ENCODE peak calls at places on chromosome 2, in ten cellular contexts. N, B, K, H, D, C, Y, V, A and J are unnamed samples.
A peak's percentile ranks its signal among the peaks of the same experiment; 100 is the strongest.

GRCh38 chr2:3751281-3751680 is 47.9 kb downstream of the DCDC2C start:
- DNase-seq in D (no peak), B (no peak), C (no peak), K (no peak), V (no peak), Y (no peak), A (no peak), H (no peak), N (no peak), J (no peak)

GRCh38 chr2:241638063-241638660 is 669 bp downstream of the ATG4B start:
- DNase-seq in B (no peak), N (no peak), K (no peak), Y (peak; percentile 56), A (no peak), H (no peak), D (no peak), V (no peak), C (no peak), J (no peak)

GRCh38 chr2:230000118-230000841 is 68.4 kb downstream of the SLC16A14 start:
- DNase-seq in A (no peak), N (no peak), K (no peak), B (no peak), C (no peak), D (no peak), V (no peak), Y (no peak), H (no peak), J (no peak)

GRCh38 chr2:182767578-182767977 is 51.5 kb downstream of the DNAJC10 start:
- DNase-seq in D (no peak), H (peak; percentile 30), Y (peak; percentile 37), B (no peak), V (no peak), N (no peak), A (no peak), C (no peak), K (no peak), J (no peak)

GRCh38 chr2:68252407-68253210 is at the start of gene PPP3R1:
- DNase-seq in K (peak; percentile 96), H (peak; percentile 96), A (peak; percentile 85), D (peak; percentile 96), N (peak; percentile 96), V (peak; percentile 96), C (peak; percentile 93), Y (peak; percentile 99), B (peak; percentile 60), J (peak; percentile 87)

GRCh38 chr2:95271381-95271971 is 2.8 kb upstream of the PROM2 start:
- DNase-seq in K (no peak), D (no peak), N (peak; percentile 16), H (no peak), A (no peak), V (no peak), Y (no peak), B (no peak), C (peak; percentile 32), J (no peak)

GRCh38 chr2:8457092-8457481 is 224.8 kb upstream of the ID2 start:
- DNase-seq in K (no peak), B (no peak), Y (no peak), V (no peak), A (no peak), H (no peak), C (peak; percentile 26), D (peak; percentile 83), N (peak; percentile 39), J (no peak)

GRCh38 chr2:212538156-212539144 is at the start of gene ERBB4:
- DNase-seq in V (no peak), A (no peak), H (peak; percentile 54), N (peak; percentile 32), D (no peak), K (peak; percentile 17), B (no peak), Y (peak; percentile 15), C (no peak), J (no peak)

DNA sequence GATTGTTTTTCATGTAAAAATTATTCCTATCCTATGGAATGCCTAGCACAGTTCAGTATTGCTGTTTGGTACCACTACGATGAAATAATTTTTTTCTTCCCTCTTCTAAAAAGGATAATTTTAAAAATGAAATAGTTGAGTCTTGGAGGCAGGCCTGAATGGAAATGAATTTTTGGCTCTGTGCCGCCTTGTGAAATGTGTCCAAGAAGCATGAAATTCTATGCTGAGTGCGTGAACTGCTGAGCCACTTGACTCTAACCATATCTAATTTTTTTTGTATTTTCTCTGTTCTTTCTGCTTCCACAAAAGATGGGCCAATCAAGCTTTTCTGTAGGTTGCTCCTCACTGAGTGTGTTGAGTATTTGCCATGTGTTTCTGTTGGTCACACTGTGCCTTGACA is 95.0 kb downstream of the PRPF40A start:
- DNase-seq in H (no peak), C (no peak), V (no peak), D (no peak), Y (no peak), A (no peak), K (no peak), B (no peak), N (no peak), J (no peak)
- H3K36me3 ChIP-seq in H (peaks cover 12% of the 10 kb centered on the region), C (peaks cover 6% of the 10 kb centered on the region), V (no peaks in the 10 kb centered on the region), D (no peaks in the 10 kb centered on the region), Y (peaks cover 12% of the 10 kb centered on the region), A (no peaks in the 10 kb centered on the region), K (no peaks in the 10 kb centered on the region), B (peaks cover 18% of the 10 kb centered on the region), N (no peaks in the 10 kb centered on the region), J (no peaks in the 10 kb centered on the region)

GRCh38 chr2:237090906-237091305 is 5.2 kb downstream of the COPS8 start:
- DNase-seq in D (no peak), V (no peak), N (no peak), K (no peak), B (no peak), A (no peak), Y (no peak), C (no peak), H (no peak), J (no peak)

GRCh38 chr2:237096201-237096600 is 10.5 kb downstream of the COPS8 start:
- DNase-seq in V (no peak), A (no peak), Y (no peak), D (no peak), K (no peak), B (no peak), H (no peak), N (no peak), C (no peak), J (no peak)

GRCh38 chr2:237091779-237092436 is 6.2 kb downstream of the COPS8 start:
- DNase-seq in C (no peak), Y (peak; percentile 92), K (no peak), D (no peak), A (no peak), H (no peak), N (no peak), B (no peak), V (no peak), J (no peak)

GRCh38 chr2:237092506-237092905 is 6.8 kb downstream of the COPS8 start:
- DNase-seq in N (no peak), B (no peak), H (no peak), C (no peak), A (no peak), D (no peak), V (no peak), Y (no peak), K (no peak), J (no peak)

GRCh38 chr2:237092920-237093781 is 7.5 kb downstream of the COPS8 start:
- DNase-seq in H (peak; percentile 44), B (peak; percentile 25), K (peak; percentile 48), C (no peak), D (no peak), Y (peak; percentile 88), N (no peak), V (no peak), A (no peak), J (no peak)
- H3K36me3 ChIP-seq in H (peaks cover 49% of the 10 kb centered on the region), B (peaks cover 36% of the 10 kb centered on the region), K (no peaks in the 10 kb centered on the region), C (peaks cover 41% of the 10 kb centered on the region), D (no peaks in the 10 kb centered on the region), Y (peaks cover 23% of the 10 kb centered on the region), N (peaks cover 24% of the 10 kb centered on the region), V (peaks cover 87% of the 10 kb centered on the region), A (peaks cover 7% of the 10 kb centered on the region), J (no peaks in the 10 kb centered on the region)

GRCh38 chr2:234631896-234632514 is 135.1 kb upstream of the ARL4C start:
- DNase-seq in D (no peak), B (no peak), N (no peak), C (no peak), K (no peak), Y (no peak), A (no peak), H (no peak), V (no peak), J (no peak)

GRCh38 chr2:234628953-234629352 is 132.1 kb upstream of the ARL4C start:
- DNase-seq in K (no peak), Y (no peak), B (no peak), D (no peak), V (no peak), A (no peak), H (peak; percentile 11), N (no peak), C (no peak), J (no peak)

GRCh38 chr2:234632527-234633391 is 135.9 kb upstream of the ARL4C start:
- DNase-seq in H (no peak), N (no peak), K (no peak), Y (peak; percentile 7), D (no peak), A (no peak), C (no peak), B (no peak), V (no peak), J (no peak)

GRCh38 chr2:234629596-234629995 is 132.7 kb upstream of the ARL4C start:
- DNase-seq in N (no peak), B (no peak), Y (no peak), D (no peak), K (no peak), V (no peak), C (no peak), A (no peak), H (no peak), J (no peak)

DNA sequence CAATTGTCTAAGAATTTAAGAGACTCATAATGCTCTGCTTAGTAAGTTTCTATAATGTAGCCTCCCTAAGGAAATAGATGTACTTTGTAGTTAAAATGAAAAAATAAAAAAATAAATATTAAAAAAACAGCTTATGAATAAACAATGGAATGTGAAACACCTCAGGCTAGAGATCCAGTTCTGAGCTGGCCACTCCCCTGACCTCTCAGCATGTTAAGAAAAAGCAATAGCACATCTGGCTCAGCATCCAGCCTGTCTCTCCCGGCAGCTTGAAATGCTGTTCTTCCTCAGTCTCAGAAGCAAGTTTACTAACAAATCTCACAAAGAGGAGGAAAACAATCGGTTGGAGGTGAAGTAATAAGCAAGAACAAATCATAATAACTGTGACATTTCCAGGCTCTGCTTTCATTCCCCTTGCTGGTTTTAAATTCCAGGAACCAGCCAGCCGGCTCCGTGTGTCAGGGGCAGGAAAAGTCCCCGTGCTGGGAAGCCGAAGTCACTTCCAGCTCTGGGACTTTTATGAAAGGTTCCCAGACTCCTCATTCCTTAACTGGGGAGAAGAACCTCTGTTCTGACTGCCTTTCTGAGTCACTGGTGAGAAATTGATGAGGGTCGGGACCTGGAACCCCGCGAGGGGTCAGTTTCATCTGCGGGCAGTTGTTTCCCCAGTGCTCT is 133.9 kb upstream of the ARL4C start:
- DNase-seq in K (no peak), N (no peak), Y (peak; percentile 12), B (no peak), H (peak; percentile 11), V (no peak), A (no peak), D (no peak), C (no peak), J (no peak)
- H3K36me3 ChIP-seq in K (no peaks in the 10 kb centered on the region), N (no peaks in the 10 kb centered on the region), Y (no peaks in the 10 kb centered on the region), B (no peaks in the 10 kb centered on the region), H (no peaks in the 10 kb centered on the region), V (no peaks in the 10 kb centered on the region), A (no peaks in the 10 kb centered on the region), D (no peaks in the 10 kb centered on the region), C (no peaks in the 10 kb centered on the region), J (no peaks in the 10 kb centered on the region)

DNA sequence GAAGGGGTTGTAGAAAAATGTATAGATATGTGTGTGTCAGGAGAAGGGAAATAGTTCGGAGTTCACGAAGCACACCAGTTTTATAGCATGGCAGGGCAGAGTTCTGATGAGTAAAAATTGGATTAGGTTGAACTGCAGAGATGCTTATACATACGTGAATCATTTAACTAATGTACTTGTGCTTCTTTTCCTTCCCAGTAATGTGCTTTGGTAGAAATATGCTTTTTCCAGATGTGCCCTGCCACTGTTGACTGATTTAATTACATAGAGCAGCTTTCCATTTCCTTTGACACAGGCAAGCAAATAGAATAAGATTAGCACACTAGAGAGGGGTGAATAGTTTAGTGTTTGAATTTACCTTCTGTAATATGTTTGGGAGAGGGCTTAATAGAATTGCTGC is 29.0 kb upstream of the ARMC9 start:
- DNase-seq in A (no peak), K (no peak), Y (no peak), C (no peak), N (no peak), D (no peak), V (no peak), H (no peak), B (no peak), J (no peak)
- H3K36me3 ChIP-seq in A (peaks cover 18% of the 10 kb centered on the region), K (no peaks in the 10 kb centered on the region), Y (peaks cover 42% of the 10 kb centered on the region), C (peaks cover 50% of the 10 kb centered on the region), N (peaks cover 10% of the 10 kb centered on the region), D (no peaks in the 10 kb centered on the region), V (peaks cover 88% of the 10 kb centered on the region), H (peaks cover 45% of the 10 kb centered on the region), B (peaks cover 44% of the 10 kb centered on the region), J (peaks cover 15% of the 10 kb centered on the region)